ENCODE peak calls at places on chromosomes 3 and 15, in four cellular contexts. One of them, this sample, is unnamed.

GRCh38 chr15:48361690-48362089 is 30.5 kb downstream of the DUT start:
- DNase-seq in pancreas: no peak
- DNase-seq in tibial nerve: no peak
- DNase-seq in upper lobe of right lung: no peak
- DNase-seq in this sample: no peak

GRCh38 chr15:68259883-68260282 is 17.7 kb upstream of the FEM1B start:
- DNase-seq in pancreas: no peak
- DNase-seq in tibial nerve: no peak
- DNase-seq in upper lobe of right lung: no peak
- DNase-seq in this sample: no peak

GRCh38 chr15:69540622-69541021 is 88.0 kb downstream of the RPLP1 start:
- DNase-seq in pancreas: no peak
- DNase-seq in tibial nerve: no peak
- DNase-seq in upper lobe of right lung: no peak
- DNase-seq in this sample: no peak

GRCh38 chr3:73687081-73688004 is 62.6 kb upstream of the PDZRN3 start:
- DNase-seq in pancreas: no peak
- DNase-seq in tibial nerve: no peak
- DNase-seq in upper lobe of right lung: no peak
- DNase-seq in this sample: no peak

GRCh38 chr3:158166223-158166622 is 56.3 kb downstream of the RSRC1 start:
- DNase-seq in pancreas: no peak
- DNase-seq in tibial nerve: no peak
- DNase-seq in upper lobe of right lung: no peak
- DNase-seq in this sample: no peak

GRCh38 chr3:53238051-53238850 is 17.6 kb downstream of the TKT start:
- DNase-seq in pancreas: peak; percentile 43
- DNase-seq in tibial nerve: no peak
- DNase-seq in upper lobe of right lung: peak; percentile 70
- DNase-seq in this sample: no peak

GRCh38 chr3:194137314-194138097 is 1.6 kb downstream of the HES1 start:
- DNase-seq in pancreas: peak; percentile 83
- DNase-seq in tibial nerve: peak; percentile 35
- DNase-seq in upper lobe of right lung: peak; percentile 87
- DNase-seq in this sample: no peak

GRCh38 chr3:55320928-55321327 is 166.2 kb downstream of the WNT5A start:
- DNase-seq in pancreas: no peak
- DNase-seq in tibial nerve: no peak
- DNase-seq in upper lobe of right lung: no peak
- DNase-seq in this sample: no peak

GRCh38 chr15:25773248-25773647 is 89.9 kb downstream of the ATP10A start:
- DNase-seq in pancreas: no peak
- DNase-seq in tibial nerve: no peak
- DNase-seq in upper lobe of right lung: no peak
- DNase-seq in this sample: no peak

GRCh38 chr3:50194128-50194902 is 2.9 kb downstream of the GNAT1 start:
- DNase-seq in pancreas: peak; percentile 80
- DNase-seq in tibial nerve: peak; percentile 33
- DNase-seq in upper lobe of right lung: peak; percentile 82
- DNase-seq in this sample: peak; percentile 78

GRCh38 chr3:112092439-112093179 is 6.4 kb downstream of the C3orf52 start:
- DNase-seq in pancreas: no peak
- DNase-seq in tibial nerve: no peak
- DNase-seq in upper lobe of right lung: no peak
- DNase-seq in this sample: no peak

GRCh38 chr15:62453979-62454378 is 288.9 kb upstream of the C2CD4B start:
- DNase-seq in pancreas: no peak
- DNase-seq in tibial nerve: no peak
- DNase-seq in upper lobe of right lung: no peak
- DNase-seq in this sample: no peak

GRCh38 chr3:55128201-55128870 is 200.5 kb upstream of the LRTM1 start:
- DNase-seq in pancreas: no peak
- DNase-seq in tibial nerve: no peak
- DNase-seq in upper lobe of right lung: no peak
- DNase-seq in this sample: no peak

GRCh38 chr15:45377630-45378148 is 655 bp downstream of the GATM start:
- DNase-seq in pancreas: peak; percentile 71
- DNase-seq in tibial nerve: no peak
- DNase-seq in upper lobe of right lung: peak; percentile 65
- DNase-seq in this sample: no peak

GRCh38 chr15:98954411-98954810 is 53.2 kb downstream of the PGPEP1L start:
- DNase-seq in pancreas: no peak
- DNase-seq in tibial nerve: peak; percentile 70
- DNase-seq in upper lobe of right lung: no peak
- DNase-seq in this sample: no peak

GRCh38 chr15:80418892-80419537 is 14.8 kb downstream of the ARNT2 start:
- DNase-seq in pancreas: no peak
- DNase-seq in tibial nerve: no peak
- DNase-seq in upper lobe of right lung: no peak
- DNase-seq in this sample: no peak

GRCh38 chr15:67148196-67148701 is 82.8 kb downstream of the SMAD3 start:
- DNase-seq in pancreas: no peak
- DNase-seq in tibial nerve: no peak
- DNase-seq in upper lobe of right lung: no peak
- DNase-seq in this sample: no peak

GRCh38 chr15:67149859-67150824 is 84.7 kb downstream of the SMAD3 start:
- DNase-seq in pancreas: peak; percentile 71
- DNase-seq in tibial nerve: no peak
- DNase-seq in upper lobe of right lung: no peak
- DNase-seq in this sample: peak; percentile 39

GRCh38 chr15:67146875-67147381 is 81.5 kb downstream of the SMAD3 start:
- DNase-seq in pancreas: no peak
- DNase-seq in tibial nerve: no peak
- DNase-seq in upper lobe of right lung: no peak
- DNase-seq in this sample: no peak

GRCh38 chr15:67147410-67147949 is 82.1 kb downstream of the SMAD3 start:
- DNase-seq in pancreas: no peak
- DNase-seq in tibial nerve: no peak
- DNase-seq in upper lobe of right lung: no peak
- DNase-seq in this sample: no peak

DNA sequence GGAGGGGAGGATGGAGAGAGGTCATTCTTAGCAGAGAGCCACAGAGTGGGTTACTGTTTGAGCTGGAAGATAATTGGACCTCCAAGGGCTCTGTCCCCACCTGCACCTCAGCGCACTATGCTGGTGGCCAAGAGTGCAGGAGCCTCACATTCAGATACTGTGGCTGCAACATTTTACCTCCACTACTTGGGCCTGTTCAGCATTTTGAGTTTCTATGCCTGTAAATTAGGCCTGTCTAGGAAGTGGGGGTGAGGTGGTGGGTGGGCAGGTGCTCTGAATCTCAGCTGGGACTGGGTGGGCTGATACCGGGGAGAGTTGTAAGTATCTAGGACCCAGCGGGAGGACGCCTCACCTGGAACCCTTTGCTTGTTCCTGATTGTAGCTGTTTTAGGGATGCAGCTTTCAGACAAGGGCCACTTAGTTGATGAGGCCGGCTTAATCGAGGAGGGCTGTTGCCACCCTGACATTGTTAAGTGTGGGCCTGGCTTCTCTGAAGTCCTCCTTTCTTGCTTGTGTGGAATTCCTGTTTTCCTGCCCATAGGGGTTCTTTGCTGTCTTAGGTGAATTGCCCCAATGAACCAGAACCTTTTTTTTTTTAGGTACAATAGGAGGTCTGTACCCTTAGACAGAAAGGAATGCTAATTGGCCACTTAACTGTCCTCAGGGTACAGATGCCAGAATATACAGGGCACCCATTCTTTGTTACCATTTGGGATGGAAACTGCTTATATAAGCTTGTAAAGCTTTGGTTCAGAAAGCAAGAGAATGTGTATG is 83.9 kb downstream of the SMAD3 start:
- DNase-seq in pancreas: no peak
- DNase-seq in tibial nerve: no peak
- DNase-seq in upper lobe of right lung: no peak
- DNase-seq in this sample: no peak
- H3K4me1 ChIP-seq in pancreas: peaks cover 27% of the 10 kb centered on the region
- H3K4me1 ChIP-seq in tibial nerve: peaks cover 54% of the 10 kb centered on the region
- H3K4me1 ChIP-seq in upper lobe of right lung: peaks cover 73% of the 10 kb centered on the region
- H3K4me1 ChIP-seq in this sample: peaks cover 64% of the 10 kb centered on the region

DNA sequence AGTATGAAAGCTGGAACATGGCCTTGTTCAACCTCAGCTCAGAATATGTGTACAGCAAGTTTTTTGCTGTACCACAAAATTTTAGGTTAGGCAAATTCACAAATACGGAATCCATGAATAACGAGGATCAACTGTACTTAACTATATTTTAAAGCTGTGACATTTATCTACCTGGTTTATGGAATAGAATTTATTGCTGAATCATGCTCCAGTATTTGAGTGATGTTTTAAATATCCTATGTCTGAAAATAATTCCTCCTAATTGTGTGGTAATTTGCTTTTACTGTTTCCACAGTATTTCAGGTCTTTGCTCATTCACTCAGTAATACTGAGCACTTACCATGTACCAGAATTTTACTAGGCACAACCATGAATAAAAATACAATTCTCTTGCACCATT is 29.5 kb downstream of the SEC62 start:
- DNase-seq in pancreas: no peak
- DNase-seq in tibial nerve: no peak
- DNase-seq in upper lobe of right lung: no peak
- DNase-seq in this sample: no peak
- H3K36me3 ChIP-seq in pancreas: peaks cover 3% of the 10 kb centered on the region
- H3K36me3 ChIP-seq in tibial nerve: no peaks in the 10 kb centered on the region
- H3K36me3 ChIP-seq in upper lobe of right lung: peaks cover 36% of the 10 kb centered on the region
- H3K36me3 ChIP-seq in this sample: peaks cover 20% of the 10 kb centered on the region

GRCh38 chr15:97728791-97729190 is 231.7 kb upstream of the ARRDC4 start:
- DNase-seq in pancreas: no peak
- DNase-seq in tibial nerve: no peak
- DNase-seq in upper lobe of right lung: no peak
- DNase-seq in this sample: no peak

GRCh38 chr15:97729270-97729669 is 231.2 kb upstream of the ARRDC4 start:
- DNase-seq in pancreas: no peak
- DNase-seq in tibial nerve: no peak
- DNase-seq in upper lobe of right lung: no peak
- DNase-seq in this sample: no peak

GRCh38 chr15:97730315-97730714 is 230.2 kb upstream of the ARRDC4 start:
- DNase-seq in pancreas: no peak
- DNase-seq in tibial nerve: no peak
- DNase-seq in upper lobe of right lung: no peak
- DNase-seq in this sample: no peak
- H3K4me1 ChIP-seq in pancreas: no peaks in the 10 kb centered on the region
- H3K4me1 ChIP-seq in tibial nerve: peaks cover 4% of the 10 kb centered on the region
- H3K4me1 ChIP-seq in upper lobe of right lung: no peaks in the 10 kb centered on the region
- H3K4me1 ChIP-seq in this sample: no peaks in the 10 kb centered on the region

DNA sequence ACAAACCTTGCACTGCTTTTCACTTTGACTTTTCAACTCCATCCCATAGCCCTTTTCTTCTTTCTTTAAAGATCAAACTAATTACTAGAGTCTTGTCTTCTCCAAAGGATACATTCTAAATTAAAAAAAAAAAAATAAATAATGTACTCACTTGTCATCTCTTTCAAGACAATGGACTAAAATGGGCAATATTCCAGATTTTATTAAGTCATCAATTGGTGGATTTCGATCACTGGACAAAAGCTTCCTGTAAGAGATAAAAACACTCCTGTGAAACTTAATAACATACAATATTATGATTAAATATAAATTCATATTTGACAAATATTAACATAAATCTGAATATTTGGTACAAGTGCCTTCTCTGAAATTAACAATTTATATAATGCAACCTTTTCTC is 34.1 kb downstream of the KPNA4 start:
- DNase-seq in pancreas: no peak
- DNase-seq in tibial nerve: no peak
- DNase-seq in upper lobe of right lung: no peak
- DNase-seq in this sample: no peak
- H3K36me3 ChIP-seq in pancreas: peaks cover 2% of the 10 kb centered on the region
- H3K36me3 ChIP-seq in tibial nerve: no peaks in the 10 kb centered on the region
- H3K36me3 ChIP-seq in upper lobe of right lung: peaks cover 90% of the 10 kb centered on the region
- H3K36me3 ChIP-seq in this sample: peaks cover 46% of the 10 kb centered on the region

GRCh38 chr3:134373278-134373941 is 837 bp downstream of the AMOTL2 start:
- DNase-seq in pancreas: peak; percentile 79
- DNase-seq in tibial nerve: peak; percentile 82
- DNase-seq in upper lobe of right lung: peak; percentile 86
- DNase-seq in this sample: no peak

GRCh38 chr3:134373942-134374790 is at the start of gene AMOTL2:
- DNase-seq in pancreas: peak; percentile 87
- DNase-seq in tibial nerve: peak; percentile 76
- DNase-seq in upper lobe of right lung: peak; percentile 93
- DNase-seq in this sample: no peak

GRCh38 chr3:134375542-134376384 is 1.5 kb upstream of the AMOTL2 start:
- DNase-seq in pancreas: no peak
- DNase-seq in tibial nerve: no peak
- DNase-seq in upper lobe of right lung: peak; percentile 49
- DNase-seq in this sample: no peak

GRCh38 chr3:134376385-134376765 is 2.1 kb upstream of the AMOTL2 start:
- DNase-seq in pancreas: no peak
- DNase-seq in tibial nerve: no peak
- DNase-seq in upper lobe of right lung: peak; percentile 48
- DNase-seq in this sample: no peak

DNA sequence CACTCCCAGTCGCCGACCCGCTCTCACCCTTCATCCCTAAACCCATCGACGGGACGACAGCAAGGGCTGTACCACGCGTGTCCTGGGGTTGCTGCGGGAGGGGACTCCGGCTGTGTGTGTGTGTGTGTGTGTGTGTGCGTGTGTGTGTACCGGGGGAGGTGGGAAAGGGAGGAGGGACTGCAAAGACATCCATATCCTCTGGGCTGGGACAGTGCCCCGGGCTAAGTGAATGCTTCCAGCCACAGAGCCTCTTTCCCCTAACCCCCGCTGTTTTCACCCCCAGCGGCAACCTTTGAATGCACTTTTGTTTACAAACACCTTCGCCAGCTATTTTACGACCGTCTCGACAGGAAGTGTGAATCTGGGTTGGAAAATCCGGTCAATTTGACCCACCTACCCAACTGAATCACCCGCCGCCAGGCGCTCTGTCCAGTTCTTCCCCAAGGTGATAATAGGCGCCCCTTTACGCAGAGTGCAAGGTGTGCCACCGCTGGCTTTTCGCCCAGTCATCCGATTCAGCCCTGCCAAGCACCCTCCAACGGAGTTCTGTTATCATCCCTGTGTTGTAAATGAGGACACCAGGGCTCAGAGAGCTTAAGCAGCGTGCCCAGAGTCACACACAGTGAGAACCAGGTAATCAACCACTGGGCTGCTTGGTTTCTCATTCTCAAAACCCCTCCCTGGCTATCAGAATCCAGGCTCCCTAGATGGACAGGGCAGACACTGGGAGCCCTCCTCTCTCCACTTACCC is 719 bp upstream of the AMOTL2 start:
- DNase-seq in pancreas: peak; percentile 64
- DNase-seq in tibial nerve: no peak
- DNase-seq in upper lobe of right lung: peak; percentile 79
- DNase-seq in this sample: no peak
- H3K4me1 ChIP-seq in pancreas: no peaks in the 10 kb centered on the region
- H3K4me1 ChIP-seq in tibial nerve: peaks cover 28% of the 10 kb centered on the region
- H3K4me1 ChIP-seq in upper lobe of right lung: peaks cover 35% of the 10 kb centered on the region
- H3K4me1 ChIP-seq in this sample: peaks cover 8% of the 10 kb centered on the region

This sample was measured in effector memory CD4-positive, alpha-beta T cell.